ENCODE peak calls at places on chromosomes 2 and 18, in seven cellular contexts. One of them, this sample, is unnamed.
A peak's percentile ranks its signal among the peaks of the same experiment; 100 is the strongest.

GRCh38 chr2:40098786-40099470 is 319.9 kb upstream of the THUMPD2 start:
- DNase-seq in hepatocyte: no peak
- DNase-seq in progenitor cell of endocrine pancreas: no peak
- DNase-seq in gastrocnemius medialis: no peak
- DNase-seq in prostate gland: no peak
- DNase-seq in IMR-90: peak; percentile 76
- DNase-seq in AG04449: no peak
- DNase-seq in this sample: no peak

GRCh38 chr2:63124209-63124608 is 73.6 kb downstream of the OTX1 start:
- DNase-seq in IMR-90: no peak
- DNase-seq in gastrocnemius medialis: no peak
- DNase-seq in progenitor cell of endocrine pancreas: no peak
- DNase-seq in prostate gland: no peak
- DNase-seq in AG04449: no peak
- DNase-seq in hepatocyte: no peak
- DNase-seq in this sample: no peak

GRCh38 chr18:34990571-34990970 is 50.6 kb upstream of the MAPRE2 start:
- DNase-seq in progenitor cell of endocrine pancreas: no peak
- DNase-seq in gastrocnemius medialis: peak; percentile 76
- DNase-seq in hepatocyte: no peak
- DNase-seq in prostate gland: no peak
- DNase-seq in AG04449: no peak
- DNase-seq in IMR-90: peak; percentile 11
- DNase-seq in this sample: no peak

GRCh38 chr18:36536426-36536825 is 238.9 kb downstream of the FHOD3 start:
- DNase-seq in hepatocyte: no peak
- DNase-seq in AG04449: no peak
- DNase-seq in progenitor cell of endocrine pancreas: no peak
- DNase-seq in prostate gland: no peak
- DNase-seq in gastrocnemius medialis: no peak
- DNase-seq in IMR-90: no peak
- DNase-seq in this sample: no peak

GRCh38 chr2:190451561-190452176 is 43.5 kb downstream of the MFSD6 start:
- DNase-seq in AG04449: no peak
- DNase-seq in hepatocyte: no peak
- DNase-seq in prostate gland: no peak
- DNase-seq in progenitor cell of endocrine pancreas: no peak
- DNase-seq in gastrocnemius medialis: no peak
- DNase-seq in IMR-90: peak; percentile 53
- DNase-seq in this sample: no peak

GRCh38 chr2:2516386-2516785 is 185.3 kb upstream of the MYT1L start:
- DNase-seq in prostate gland: no peak
- DNase-seq in AG04449: no peak
- DNase-seq in gastrocnemius medialis: no peak
- DNase-seq in progenitor cell of endocrine pancreas: no peak
- DNase-seq in IMR-90: no peak
- DNase-seq in hepatocyte: no peak
- DNase-seq in this sample: no peak

GRCh38 chr2:195363496-195363895 is 293.5 kb upstream of the SLC39A10 start:
- DNase-seq in progenitor cell of endocrine pancreas: no peak
- DNase-seq in prostate gland: no peak
- DNase-seq in hepatocyte: no peak
- DNase-seq in gastrocnemius medialis: no peak
- DNase-seq in AG04449: peak; percentile 16
- DNase-seq in IMR-90: peak; percentile 83
- DNase-seq in this sample: no peak

GRCh38 chr18:79516441-79516931 is 120.8 kb downstream of the NFATC1 start:
- DNase-seq in gastrocnemius medialis: no peak
- DNase-seq in IMR-90: no peak
- DNase-seq in progenitor cell of endocrine pancreas: no peak
- DNase-seq in hepatocyte: no peak
- DNase-seq in prostate gland: no peak
- DNase-seq in AG04449: no peak
- DNase-seq in this sample: no peak

GRCh38 chr2:219706823-219707281 is 79.4 kb downstream of the SLC4A3 start:
- DNase-seq in gastrocnemius medialis: peak; percentile 37
- DNase-seq in hepatocyte: no peak
- DNase-seq in IMR-90: peak; percentile 67
- DNase-seq in prostate gland: no peak
- DNase-seq in AG04449: no peak
- DNase-seq in progenitor cell of endocrine pancreas: no peak
- DNase-seq in this sample: no peak

GRCh38 chr18:54020971-54021370 is 203.5 kb downstream of the MBD2 start:
- DNase-seq in gastrocnemius medialis: no peak
- DNase-seq in hepatocyte: no peak
- DNase-seq in IMR-90: no peak
- DNase-seq in prostate gland: no peak
- DNase-seq in AG04449: no peak
- DNase-seq in progenitor cell of endocrine pancreas: no peak
- DNase-seq in this sample: no peak

GRCh38 chr18:46946656-46947282 is 29.4 kb downstream of the KATNAL2 start:
- DNase-seq in prostate gland: peak; percentile 28
- DNase-seq in gastrocnemius medialis: peak; percentile 69
- DNase-seq in IMR-90: peak; percentile 80
- DNase-seq in hepatocyte: peak; percentile 87
- DNase-seq in progenitor cell of endocrine pancreas: peak; percentile 72
- DNase-seq in AG04449: no peak
- DNase-seq in this sample: peak; percentile 85

GRCh38 chr18:46953195-46953594 is 35.8 kb downstream of the KATNAL2 start:
- DNase-seq in IMR-90: no peak
- DNase-seq in progenitor cell of endocrine pancreas: no peak
- DNase-seq in prostate gland: no peak
- DNase-seq in hepatocyte: no peak
- DNase-seq in gastrocnemius medialis: peak; percentile 29
- DNase-seq in AG04449: no peak
- DNase-seq in this sample: no peak

DNA sequence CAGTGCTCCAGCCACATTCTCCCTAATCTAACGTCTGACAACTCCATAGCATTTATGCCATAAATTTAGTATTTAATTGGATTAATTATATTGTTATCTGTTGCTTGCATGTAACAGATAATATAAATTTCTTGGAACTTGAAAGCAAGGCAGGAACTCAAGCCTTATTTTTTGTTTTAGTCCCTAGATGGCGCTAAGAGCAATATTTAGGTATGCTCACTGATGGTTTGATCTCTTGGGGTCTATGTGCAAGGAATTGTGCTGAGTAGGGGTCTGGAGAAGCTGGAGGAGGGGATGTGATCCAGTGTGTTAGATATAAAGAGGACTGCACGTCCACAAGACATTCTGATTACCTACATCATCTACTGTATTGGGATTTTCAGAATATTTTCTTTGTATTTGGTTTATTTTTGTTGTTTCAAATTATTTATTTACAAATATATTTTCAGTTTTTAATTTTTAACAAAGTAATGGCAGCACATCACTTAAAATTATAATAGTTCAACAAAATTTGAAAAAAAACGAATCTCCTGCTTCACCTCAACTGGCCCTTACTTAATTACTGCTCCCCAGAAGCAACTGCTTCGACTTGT is 32.8 kb downstream of the KATNAL2 start:
- DNase-seq in AG04449: no peak
- DNase-seq in IMR-90: no peak
- DNase-seq in prostate gland: no peak
- DNase-seq in hepatocyte: peak; percentile 16
- DNase-seq in progenitor cell of endocrine pancreas: no peak
- DNase-seq in gastrocnemius medialis: no peak
- DNase-seq in this sample: no peak
- TF ChIP-seq CTCF in AG04449: peak; percentile 22
- TF ChIP-seq CTCF in IMR-90: peak; percentile 33
- TF ChIP-seq CTCF in prostate gland: no peak
- TF ChIP-seq CTCF in hepatocyte: peak; percentile 44
- TF ChIP-seq CTCF in progenitor cell of endocrine pancreas: peak; percentile 60
- TF ChIP-seq CTCF in gastrocnemius medialis: no peak
- TF ChIP-seq CTCF in this sample: peak; percentile 59

DNA sequence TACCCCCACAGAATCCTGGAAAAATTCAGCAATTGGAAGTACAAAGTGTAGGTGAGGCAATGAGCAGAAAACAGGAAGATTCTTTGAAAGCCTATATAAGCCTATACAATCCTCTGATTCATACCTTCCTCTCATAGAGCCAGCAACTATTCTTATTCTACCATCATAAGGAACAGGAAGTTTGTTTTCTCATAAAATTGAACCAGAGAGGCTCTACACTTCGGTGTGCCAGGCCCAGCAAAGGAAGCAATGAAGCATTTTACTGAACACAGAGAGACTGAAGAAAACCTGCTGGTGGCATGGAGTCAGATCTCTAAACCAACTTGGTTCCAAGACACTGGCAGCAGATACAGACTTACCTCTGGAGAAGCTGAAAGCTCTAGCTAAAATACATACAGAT is 18.7 kb downstream of the CASP8 start:
- DNase-seq in hepatocyte: no peak
- DNase-seq in AG04449: no peak
- DNase-seq in IMR-90: no peak
- DNase-seq in gastrocnemius medialis: no peak
- DNase-seq in prostate gland: no peak
- DNase-seq in progenitor cell of endocrine pancreas: no peak
- DNase-seq in this sample: no peak
- TF ChIP-seq CTCF in hepatocyte: no peak
- TF ChIP-seq CTCF in AG04449: no peak
- TF ChIP-seq CTCF in IMR-90: no peak
- TF ChIP-seq CTCF in gastrocnemius medialis: no peak
- TF ChIP-seq CTCF in prostate gland: no peak
- TF ChIP-seq CTCF in progenitor cell of endocrine pancreas: no peak
- TF ChIP-seq CTCF in this sample: no peak

GRCh38 chr18:55228191-55228590 is 268.9 kb upstream of the CCDC68 start:
- DNase-seq in hepatocyte: no peak
- DNase-seq in progenitor cell of endocrine pancreas: no peak
- DNase-seq in AG04449: no peak
- DNase-seq in gastrocnemius medialis: no peak
- DNase-seq in IMR-90: peak; percentile 72
- DNase-seq in prostate gland: no peak
- DNase-seq in this sample: no peak

GRCh38 chr18:55232506-55232905 is 273.2 kb upstream of the CCDC68 start:
- DNase-seq in hepatocyte: no peak
- DNase-seq in prostate gland: no peak
- DNase-seq in AG04449: no peak
- DNase-seq in gastrocnemius medialis: no peak
- DNase-seq in IMR-90: no peak
- DNase-seq in progenitor cell of endocrine pancreas: no peak
- DNase-seq in this sample: no peak

GRCh38 chr18:55229682-55230081 is 270.4 kb upstream of the CCDC68 start:
- DNase-seq in gastrocnemius medialis: no peak
- DNase-seq in AG04449: no peak
- DNase-seq in prostate gland: no peak
- DNase-seq in hepatocyte: no peak
- DNase-seq in IMR-90: no peak
- DNase-seq in progenitor cell of endocrine pancreas: no peak
- DNase-seq in this sample: no peak

GRCh38 chr18:55224086-55224625 is 264.9 kb upstream of the CCDC68 start:
- DNase-seq in AG04449: no peak
- DNase-seq in progenitor cell of endocrine pancreas: no peak
- DNase-seq in gastrocnemius medialis: no peak
- DNase-seq in prostate gland: no peak
- DNase-seq in hepatocyte: no peak
- DNase-seq in IMR-90: peak; percentile 55
- DNase-seq in this sample: no peak

DNA sequence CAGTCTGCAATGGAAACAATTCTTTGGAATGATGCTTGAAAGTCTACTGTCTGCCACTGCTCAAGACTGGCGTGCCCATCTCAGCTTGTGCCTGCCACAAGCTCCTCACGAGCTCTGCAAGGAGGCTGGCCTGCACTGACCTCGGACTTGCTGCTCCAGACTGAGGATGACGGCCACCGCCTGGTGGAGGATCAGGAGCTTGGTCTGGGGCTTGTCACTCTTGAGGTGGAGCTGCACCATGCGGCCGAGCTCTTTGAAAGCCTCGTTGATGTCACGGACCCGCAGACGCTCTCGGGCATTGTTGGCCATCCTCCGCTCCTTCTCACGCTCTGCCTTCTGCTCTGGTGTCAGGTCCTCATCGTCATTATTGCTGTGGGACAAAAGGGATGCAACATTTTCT is 269.4 kb upstream of the CCDC68 start:
- DNase-seq in IMR-90: no peak
- DNase-seq in hepatocyte: peak; percentile 8
- DNase-seq in gastrocnemius medialis: no peak
- DNase-seq in progenitor cell of endocrine pancreas: no peak
- DNase-seq in prostate gland: no peak
- DNase-seq in AG04449: no peak
- DNase-seq in this sample: no peak
- TF ChIP-seq CTCF in IMR-90: no peak
- TF ChIP-seq CTCF in hepatocyte: no peak
- TF ChIP-seq CTCF in gastrocnemius medialis: no peak
- TF ChIP-seq CTCF in progenitor cell of endocrine pancreas: no peak
- TF ChIP-seq CTCF in prostate gland: no peak
- TF ChIP-seq CTCF in AG04449: no peak
- TF ChIP-seq CTCF in this sample: no peak

DNA sequence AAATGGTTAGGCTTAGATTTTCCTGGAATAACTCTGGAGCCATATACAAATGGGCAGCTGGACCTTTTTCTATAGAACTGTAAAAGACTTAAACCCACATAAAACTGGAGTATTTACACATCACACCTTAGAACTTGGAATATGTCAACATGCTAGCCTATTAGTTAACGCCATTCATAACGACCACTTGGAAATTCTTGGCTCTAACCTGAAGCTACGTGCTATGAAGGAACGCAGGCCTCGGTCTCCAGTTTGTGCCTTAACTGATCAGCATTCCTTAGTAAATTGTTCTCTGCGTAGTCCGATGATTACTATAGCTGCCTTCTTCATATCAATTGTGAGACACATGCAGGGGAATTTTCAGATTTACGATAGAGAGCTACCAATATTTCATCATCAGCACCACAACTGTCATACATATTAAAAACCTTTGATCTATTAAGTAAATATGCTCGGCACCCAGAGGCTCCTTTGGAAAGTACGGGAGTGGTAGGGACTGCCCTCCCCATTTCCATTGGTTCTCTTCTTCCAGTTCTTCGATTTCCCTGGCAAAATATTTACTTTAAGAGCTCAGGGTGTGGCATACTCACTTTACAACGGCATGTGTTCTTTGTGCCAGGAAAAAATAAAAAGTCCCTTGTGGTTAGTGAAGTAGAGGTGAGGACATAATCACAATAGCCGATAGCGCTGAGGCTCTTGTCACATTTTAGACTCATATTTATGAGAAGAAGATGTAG is 17.4 kb upstream of the CCL20 start:
- DNase-seq in AG04449: no peak
- DNase-seq in gastrocnemius medialis: no peak
- DNase-seq in prostate gland: no peak
- DNase-seq in hepatocyte: no peak
- DNase-seq in progenitor cell of endocrine pancreas: no peak
- DNase-seq in IMR-90: no peak
- DNase-seq in this sample: no peak
- TF ChIP-seq CTCF in AG04449: no peak
- TF ChIP-seq CTCF in gastrocnemius medialis: no peak
- TF ChIP-seq CTCF in prostate gland: no peak
- TF ChIP-seq CTCF in hepatocyte: no peak
- TF ChIP-seq CTCF in progenitor cell of endocrine pancreas: no peak
- TF ChIP-seq CTCF in IMR-90: no peak
- TF ChIP-seq CTCF in this sample: no peak

This sample was measured in nephron progenitor cell.